ENCODE peak calls at places on chromosomes 13 and 19, in six cellular contexts. L, X, V, R, I and K are unnamed samples. For H3K36me3, the result is how much of the 10 kb centered on the place peaks cover.

GRCh38 chr13:73767747-73768315 is 366.4 kb downstream of the KLF12 start:
- DNase-seq in I (no peak), V (no peak), R (no peak), L (no peak), X (peak), K (no peak)

GRCh38 chr13:60169239-60170031 is 5.7 kb upstream of the DIAPH3 start:
- DNase-seq in R (no peak), L (no peak), X (no peak), V (no peak), I (no peak), K (no peak)

GRCh38 chr19:2811735-2812413 is 7.8 kb upstream of the ZNF554 start:
- DNase-seq in L (no peak), I (no peak), R (no peak), X (no peak), V (no peak), K (no peak)

GRCh38 chr13:112952759-112953541 is 16.1 kb upstream of the MCF2L start:
- DNase-seq in I (no peak), V (no peak), R (no peak), L (no peak), X (no peak), K (no peak)

GRCh38 chr13:99269627-99270252 is 11.6 kb upstream of the GPR18 start:
- DNase-seq in L (no peak), X (peak), R (no peak), V (no peak), I (peak), K (no peak)

GRCh38 chr13:33218426-33218825 is 67.1 kb downstream of the STARD13 start:
- DNase-seq in X (no peak), V (no peak), L (no peak), R (no peak), I (no peak), K (no peak)

GRCh38 chr13:108924154-108924940 is 294.9 kb downstream of the MYO16 start:
- DNase-seq in R (no peak), V (no peak), X (no peak), I (no peak), L (no peak), K (no peak)

GRCh38 chr13:79869326-79869725 is 388.4 kb downstream of the NDFIP2 start:
- DNase-seq in L (no peak), I (no peak), R (no peak), X (no peak), V (no peak), K (no peak)

GRCh38 chr13:72151241-72151640 is 284.2 kb upstream of the DACH1 start:
- DNase-seq in X (no peak), I (no peak), R (no peak), L (no peak), V (peak), K (peak)

GRCh38 chr13:110129539-110130186 is 177.3 kb downstream of the COL4A1 start:
- DNase-seq in R (no peak), L (no peak), X (no peak), V (no peak), I (no peak), K (no peak)

GRCh38 chr13:22618002-22618401 is 562.8 kb upstream of the SGCG start:
- DNase-seq in R (no peak), L (no peak), X (no peak), I (no peak), V (no peak), K (no peak)

GRCh38 chr19:10291554-10292205 is 1.9 kb downstream of the ICAM5 start:
- DNase-seq in R (no peak), L (no peak), I (no peak), X (no peak), V (no peak), K (no peak)

GRCh38 chr19:33366127-33366526 is 7.4 kb upstream of the CEBPG start:
- DNase-seq in L (no peak), I (no peak), R (no peak), V (no peak), X (no peak), K (no peak)

GRCh38 chr13:110028311-110028710 is 241.9 kb upstream of the IRS2 start:
- DNase-seq in X (no peak), I (no peak), L (no peak), V (no peak), R (no peak), K (no peak)

GRCh38 chr13:100636441-100636840 is 38.2 kb downstream of the TMTC4 start:
- DNase-seq in X (no peak), V (no peak), I (no peak), L (no peak), R (no peak), K (no peak)

GRCh38 chr19:29841209-29841558 is 29.4 kb downstream of the CCNE1 start:
- DNase-seq in I (no peak), R (no peak), X (no peak), L (no peak), V (no peak), K (no peak)

GRCh38 chr19:32691952-32692726 is 518 bp downstream of the NUDT19 start:
- DNase-seq in L (peak), I (peak), R (peak), V (no peak), X (peak), K (no peak)

GRCh38 chr13:99265162-99265822 is 7.1 kb upstream of the GPR18 start:
- DNase-seq in V (no peak), L (no peak), I (no peak), X (no peak), R (no peak), K (no peak)

GRCh38 chr19:35164418-35164817 is 9.9 kb downstream of the FXYD5 start:
- DNase-seq in V (no peak), X (peak), I (no peak), L (no peak), R (no peak), K (no peak)

GRCh38 chr19:30781519-30781918 is 409.3 kb downstream of the ZNF536 start:
- DNase-seq in X (no peak), I (no peak), L (no peak), V (no peak), R (no peak), K (no peak)

GRCh38 chr19:42250666-42251531 is 4.0 kb downstream of the ERF start:
- DNase-seq in L (no peak), V (no peak), X (no peak), I (no peak), R (peak), K (no peak)

GRCh38 chr13:40116008-40116407 is 460.5 kb downstream of the COG6 start:
- DNase-seq in I (no peak), V (no peak), R (no peak), L (peak), X (peak), K (peak)

GRCh38 chr13:23692816-23693215 is 122.6 kb downstream of the TNFRSF19 start:
- DNase-seq in L (no peak), R (no peak), V (no peak), I (no peak), X (no peak), K (no peak)

GRCh38 chr19:3061214-3062161 is 807 bp downstream of the TLE5 start:
- DNase-seq in V (no peak), R (peak), I (peak), L (peak), X (peak), K (no peak)

GRCh38 chr13:94640676-94641075 is 39.0 kb downstream of the GPR180 start:
- DNase-seq in R (no peak), I (no peak), X (no peak), V (no peak), L (no peak), K (no peak)

GRCh38 chr19:1266818-1267440 is 2.2 kb upstream of the CIRBP start:
- DNase-seq in L (peak), V (no peak), R (peak), X (peak), I (peak), K (no peak)

GRCh38 chr19:34580055-34580336 is 97.0 kb downstream of the SCGB2B2 start:
- DNase-seq in X (no peak), R (no peak), V (no peak), I (no peak), L (no peak), K (no peak)

GRCh38 chr13:40665061-40665753 is 1.2 kb downstream of the FOXO1 start:
- DNase-seq in I (peak), V (no peak), L (peak), R (peak), X (peak), K (no peak)

GRCh38 chr13:101700598-101700997 is 248.1 kb downstream of the ITGBL1 start:
- DNase-seq in L (peak), X (no peak), V (no peak), R (no peak), I (no peak), K (no peak)

GRCh38 chr13:60351326-60351725 is 45.7 kb upstream of the TDRD3 start:
- DNase-seq in X (no peak), I (no peak), V (no peak), L (no peak), R (no peak), K (no peak)

GRCh38 chr19:4657262-4657661 is 12.9 kb downstream of the MYDGF start:
- DNase-seq in L (no peak), I (no peak), V (no peak), R (no peak), X (no peak), K (no peak)
- H3K36me3 ChIP-seq in L (half or more), I (under half), V (under half), R (half or more), X (half or more), K (under half)

GRCh38 chr19:38929929-38930775 is at the start of gene SARS2:
- DNase-seq in X (peak), I (peak), V (peak), R (peak), L (peak), K (peak)
- H3K36me3 ChIP-seq in X (under half), I (under half), V (under half), R (under half), L (under half), K (under half)

GRCh38 chr19:45531349-45531748 is 24.1 kb downstream of the VASP start:
- DNase-seq in I (no peak), X (no peak), V (no peak), L (no peak), R (no peak), K (no peak)

GRCh38 chr19:45527731-45528130 is 20.5 kb downstream of the VASP start:
- DNase-seq in L (no peak), V (no peak), X (no peak), R (no peak), I (no peak), K (no peak)

GRCh38 chr19:45528149-45528743 is 21.0 kb downstream of the VASP start:
- DNase-seq in I (no peak), R (no peak), V (no peak), X (peak), L (no peak), K (peak)

GRCh38 chr19:45526971-45527370 is 19.7 kb downstream of the VASP start:
- DNase-seq in I (no peak), V (no peak), R (no peak), X (no peak), L (no peak), K (no peak)

DNA sequence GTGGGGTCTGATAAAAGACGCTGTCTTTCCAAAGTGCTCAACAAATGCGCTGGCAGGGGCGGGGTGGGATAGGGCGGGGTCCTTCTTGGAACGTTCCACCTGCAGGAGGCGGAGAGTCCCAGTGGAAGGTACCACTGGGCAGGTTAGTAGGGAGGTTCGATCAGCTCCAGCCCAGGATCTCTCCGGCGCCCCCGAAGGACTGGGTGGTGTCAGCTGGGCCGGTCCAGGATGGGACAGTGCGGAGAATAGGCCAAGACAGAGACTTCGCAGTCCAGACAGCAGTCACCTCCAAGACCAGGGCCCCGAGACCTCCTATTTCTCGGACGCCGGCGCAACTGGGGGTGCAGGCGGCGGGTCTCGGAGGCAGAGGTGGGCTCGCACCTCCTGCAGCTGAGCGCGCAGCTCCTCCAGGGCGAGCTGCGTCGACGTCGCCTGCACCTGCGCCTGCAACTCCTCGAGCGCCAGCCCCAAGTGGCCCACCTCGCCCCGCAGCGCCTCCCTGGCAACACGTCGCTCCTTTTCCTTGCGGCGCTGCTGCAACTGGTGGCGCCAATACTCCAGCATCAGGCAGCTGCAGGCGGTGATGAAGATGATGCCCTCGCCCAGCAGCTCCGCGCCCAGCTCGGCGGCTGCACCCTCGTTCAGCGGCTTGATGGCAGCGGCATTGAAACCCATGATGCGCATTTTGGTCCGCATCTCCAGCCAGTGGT is 21.6 kb downstream of the VASP start:
- DNase-seq in L (no peak), I (no peak), R (peak), V (no peak), X (peak), K (no peak)
- H3K36me3 ChIP-seq in L (under half), I (under half), R (under half), V (under half), X (under half), K (under half)

GRCh38 chr19:19643158-19644053 is at the start of gene GMIP:
- DNase-seq in L (peak), I (peak), R (peak), X (peak), V (no peak), K (no peak)
- H3K36me3 ChIP-seq in L (under half), I (under half), R (half or more), X (under half), V (under half), K (under half)

GRCh38 chr19:47492571-47493377 is 8.8 kb upstream of the KPTN start:
- DNase-seq in R (no peak), L (no peak), X (no peak), I (no peak), V (no peak), K (no peak)
- H3K36me3 ChIP-seq in R (half or more), L (half or more), X (half or more), I (under half), V (under half), K (under half)